ENCODE peak calls at places on chromosomes 1 and 21, in ten cellular contexts. F is Right ventricle myocardium inferior; E is stimulated activated CD4-positive, alpha-beta T cell treated with anti-CD3 and anti-CD28 coated beads, Interleukin-15, amount 100 ng/mL, for 1 hour; O is KG1; Y is hepatic stellate cell; X is RWPE1; T is GM13976; D is GM04503; K is stimulated activated naive CD4-positive, alpha-beta T cell; W is activated T-helper 1 cell treated with anti-CD3 and anti-CD28 coated beads, Interleukin-12 subunit alpha, Interleukin-12 subunit beta, Interleukin-2, Interleukin-4 antibody, amounts not matched to agents 30 ng/mL and 10 ng/mL and 1 ng/mL, durations not matched to agents 14 hours and 24 hours and 36 hours. P is an unnamed sample.

GRCh38 chr1:30801826-30802198 is 44.2 kb upstream of the LAPTM5 start:
- DNase-seq in T (peak), Y (peak), X (peak), O (peak), W (peak), D (no peak), K (peak), E (peak), F (peak), P (peak)

GRCh38 chr21:46091631-46092025 is 6.3 kb upstream of the COL6A2 start:
- DNase-seq in X (no peak), F (no peak), W (no peak), O (no peak), T (no peak), K (no peak), D (no peak), E (no peak), Y (no peak), P (no peak)

GRCh38 chr1:186093437-186093836 is 281.6 kb downstream of the TPR start:
- DNase-seq in X (no peak), D (no peak), T (no peak), O (no peak), K (no peak), W (no peak), Y (no peak), E (no peak), F (no peak), P (peak)

GRCh38 chr21:36474591-36474990 is 5.3 kb downstream of the CLDN14 start:
- DNase-seq in W (no peak), T (no peak), Y (no peak), F (no peak), K (no peak), O (no peak), E (no peak), X (no peak), D (no peak), P (no peak)

GRCh38 chr1:104132386-104132973 is 382.8 kb downstream of the AMY1C start:
- DNase-seq in K (no peak), F (no peak), X (peak), E (no peak), Y (peak), T (peak), O (no peak), W (no peak), D (no peak), P (peak)

GRCh38 chr1:187157552-187157951 is 328.8 kb downstream of the PLA2G4A start:
- DNase-seq in X (no peak), F (no peak), O (no peak), E (no peak), K (no peak), Y (no peak), W (no peak), T (no peak), D (no peak), P (no peak)

GRCh38 chr1:41485605-41486004 is 1.1 kb upstream of the EDN2 start:
- DNase-seq in F (no peak), E (no peak), O (no peak), D (no peak), Y (peak), T (no peak), X (no peak), K (no peak), W (no peak), P (no peak)

GRCh38 chr1:68570859-68571258 is 74.0 kb upstream of the DEPDC1 start:
- DNase-seq in W (no peak), F (no peak), K (no peak), O (no peak), D (no peak), T (no peak), X (no peak), E (no peak), Y (no peak), P (no peak)

GRCh38 chr1:155208406-155208655 is 164 bp upstream of the MTX1 start:
- DNase-seq in O (no peak), T (no peak), K (no peak), Y (no peak), F (no peak), W (no peak), E (no peak), X (no peak), D (no peak), P (no peak)

GRCh38 chr1:22584001-22584557 is 20.8 kb downstream of the EPHA8 start:
- DNase-seq in X (no peak), Y (no peak), O (no peak), D (no peak), K (no peak), T (no peak), F (no peak), E (no peak), W (no peak), P (no peak)

GRCh38 chr1:241081473-241081872 is 275.5 kb downstream of the RGS7 start:
- DNase-seq in K (no peak), W (no peak), X (no peak), D (no peak), T (no peak), Y (peak), F (no peak), O (no peak), E (no peak), P (no peak)

GRCh38 chr21:27636671-27637070 is 669.8 kb upstream of the ADAMTS5 start:
- DNase-seq in O (no peak), W (no peak), X (no peak), D (no peak), T (no peak), F (no peak), Y (no peak), K (no peak), E (no peak), P (no peak)